ENCODE peak calls at places on chromosomes 3 and 15, in four cellular contexts. E is mucosa of gallbladder; O is H9; D is naive thymus-derived CD4-positive, alpha-beta T cell. N is an unnamed sample.

GRCh38 chr15:57751177-57751800 is 44.8 kb downstream of the POLR2M start:
- DNase-seq in D (no peak), O (no peak), E (no peak), N (no peak)

GRCh38 chr15:62840518-62841268 is 201.9 kb upstream of the TPM1 start:
- DNase-seq in O (no peak), D (no peak), E (no peak), N (no peak)

GRCh38 chr15:81434882-81435281 is 60.9 kb upstream of the TMC3 start:
- DNase-seq in O (no peak), E (no peak), D (no peak), N (no peak)

GRCh38 chr15:87597346-87598052 is 659.0 kb downstream of the NTRK3 start:
- DNase-seq in D (peak; percentile 11), O (no peak), E (no peak), N (no peak)

GRCh38 chr3:52522651-52523251 is 10.9 kb downstream of the NT5DC2 start:
- DNase-seq in O (no peak), E (no peak), D (no peak), N (no peak)

GRCh38 chr15:101148881-101149664 is 102.8 kb downstream of the CHSY1 start:
- DNase-seq in E (no peak), D (no peak), O (no peak), N (no peak)

GRCh38 chr3:158617982-158618875 is 26.1 kb upstream of the GFM1 start:
- DNase-seq in O (no peak), D (no peak), E (no peak), N (no peak)

GRCh38 chr3:22923686-22924085 is 279.4 kb upstream of the UBE2E2 start:
- DNase-seq in D (no peak), O (no peak), E (no peak), N (no peak)

GRCh38 chr3:130480736-130481135 is 36.2 kb upstream of the COL6A6 start:
- DNase-seq in O (peak; percentile 61), D (no peak), E (peak; percentile 23), N (no peak)

N was measured in lung.